ENCODE peak calls at places on chromosomes 3 and 15, in nine cellular contexts. S is HFF-Myc, D is A549, R is fibroblast of mammary gland, C is adrenal gland, A is upper lobe of left lung, Q is pancreas, K is NB4, U is GM12865. X is an unnamed sample.

GRCh38 chr3:137764001-137764433 is at the start of gene SOX14:
- DNase-seq in S (no peak), D (no peak), R (no peak), C (no peak), A (peak), Q (peak), K (no peak), U (no peak), X (no peak)

GRCh38 chr3:191151653-191152052 is 47.4 kb upstream of the OSTN start:
- DNase-seq in S (no peak), D (no peak), R (no peak), C (no peak), A (no peak), Q (no peak), K (no peak), U (no peak), X (no peak)

GRCh38 chr3:127074900-127075360 is 92.0 kb downstream of the PLXNA1 start:
- DNase-seq in S (peak), D (no peak), R (peak), C (peak), A (no peak), Q (peak), K (peak), U (peak), X (peak)

GRCh38 chr3:148642214-148642613 is 55.5 kb upstream of the AGTR1 start:
- DNase-seq in S (no peak), D (no peak), R (peak), C (no peak), A (no peak), Q (no peak), K (no peak), U (no peak), X (no peak)

GRCh38 chr3:50524751-50525150 is 21.3 kb upstream of the CACNA2D2 start:
- DNase-seq in S (no peak), D (no peak), R (no peak), C (no peak), A (no peak), Q (no peak), K (no peak), U (no peak), X (no peak)

GRCh38 chr3:10602769-10603768 is 97.7 kb upstream of the ATP2B2 start:
- DNase-seq in S (no peak), D (no peak), R (no peak), C (no peak), A (no peak), Q (no peak), K (peak), U (peak), X (no peak)

GRCh38 chr3:149401215-149401925 is 23.9 kb upstream of the TM4SF1 start:
- DNase-seq in S (no peak), D (peak), R (peak), C (no peak), A (no peak), Q (peak), K (no peak), U (no peak), X (no peak)

GRCh38 chr3:42117175-42118008 is 26.2 kb downstream of the TRAK1 start:
- DNase-seq in S (no peak), D (peak), R (peak), C (peak), A (peak), Q (no peak), K (no peak), U (no peak), X (no peak)

GRCh38 chr3:66709464-66710058 is 208.7 kb upstream of the LRIG1 start:
- DNase-seq in S (no peak), D (no peak), R (no peak), C (no peak), A (no peak), Q (no peak), K (no peak), U (no peak), X (no peak)

GRCh38 chr15:51846463-51847230 is 17.2 kb downstream of the TMOD3 start:
- DNase-seq in S (no peak), D (peak), R (peak), C (no peak), A (no peak), Q (no peak), K (peak), U (no peak), X (peak)

GRCh38 chr3:53346922-53347260 is 452 bp downstream of the DCP1A start:
- DNase-seq in S (no peak), D (no peak), R (no peak), C (no peak), A (no peak), Q (no peak), K (no peak), U (no peak), X (no peak)

GRCh38 chr15:29566914-29567313 is 255.4 kb downstream of the TJP1 start:
- DNase-seq in S (no peak), D (no peak), R (no peak), C (no peak), A (no peak), Q (no peak), K (no peak), U (no peak), X (no peak)

GRCh38 chr3:16370872-16371740 is 106.1 kb downstream of the OXNAD1 start:
- DNase-seq in S (no peak), D (no peak), R (no peak), C (no peak), A (no peak), Q (no peak), K (no peak), U (peak), X (peak)

GRCh38 chr3:129347446-129347845 is 68.8 kb downstream of the HMCES start:
- DNase-seq in S (no peak), D (no peak), R (no peak), C (no peak), A (no peak), Q (no peak), K (no peak), U (no peak), X (no peak)

GRCh38 chr15:94671845-94672524 is 440.6 kb downstream of the MCTP2 start:
- DNase-seq in S (no peak), D (peak), R (no peak), C (no peak), A (no peak), Q (no peak), K (no peak), U (no peak), X (no peak)

GRCh38 chr3:124700880-124701684 is 29.2 kb upstream of the UMPS start:
- DNase-seq in S (no peak), D (no peak), R (peak), C (peak), A (no peak), Q (no peak), K (no peak), U (no peak), X (peak)

GRCh38 chr15:101540480-101541239 is 51.2 kb upstream of the PCSK6 start:
- DNase-seq in S (no peak), D (peak), R (peak), C (no peak), A (peak), Q (no peak), K (no peak), U (no peak), X (no peak)
- TF ChIP-seq CTCF in S (no peak), D (peak), R (no peak), C (no peak), A (no peak), Q (no peak), K (no peak), U (no peak), X (no peak)

GRCh38 chr15:62750471-62750870 is 292.1 kb upstream of the TPM1 start:
- DNase-seq in S (no peak), D (no peak), R (no peak), C (no peak), A (no peak), Q (no peak), K (no peak), U (no peak), X (no peak)

GRCh38 chr15:62745621-62746180 is 296.8 kb upstream of the TPM1 start:
- DNase-seq in S (no peak), D (no peak), R (no peak), C (no peak), A (no peak), Q (no peak), K (no peak), U (no peak), X (no peak)

GRCh38 chr15:62749445-62749844 is 293.1 kb upstream of the TPM1 start:
- DNase-seq in S (no peak), D (no peak), R (no peak), C (no peak), A (no peak), Q (no peak), K (no peak), U (no peak), X (no peak)

GRCh38 chr15:62749036-62749435 is 293.5 kb upstream of the TPM1 start:
- DNase-seq in S (no peak), D (no peak), R (no peak), C (no peak), A (no peak), Q (no peak), K (no peak), U (no peak), X (no peak)

DNA sequence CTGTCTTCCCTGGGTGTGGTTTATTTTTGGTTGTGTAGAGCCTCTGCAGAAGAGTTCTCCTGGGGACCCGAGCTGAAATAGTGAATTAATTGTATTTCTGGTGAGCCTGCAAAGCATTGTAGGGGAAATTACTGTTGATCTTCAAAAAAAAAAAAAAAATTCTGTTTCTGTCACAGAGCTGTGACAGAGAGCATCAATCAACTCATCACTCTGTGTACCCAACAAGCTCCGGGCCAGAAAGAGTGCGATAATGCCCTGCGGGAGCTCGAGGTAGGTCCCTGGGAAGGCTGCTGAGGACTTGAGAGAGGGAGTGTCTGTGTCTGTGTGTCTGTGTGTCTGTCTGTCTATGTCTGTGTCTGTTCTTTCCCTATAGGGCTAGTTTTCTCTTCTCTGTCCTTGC is 294.4 kb upstream of the TPM1 start:
- DNase-seq in S (no peak), D (no peak), R (no peak), C (no peak), A (no peak), Q (no peak), K (no peak), U (no peak), X (no peak)
- H3K4me3 ChIP-seq in S (no peak), D (no peak), R (no peak), C (no peak), A (no peak), Q (no peak), K (no peak), U (no peak), X (no peak)

DNA sequence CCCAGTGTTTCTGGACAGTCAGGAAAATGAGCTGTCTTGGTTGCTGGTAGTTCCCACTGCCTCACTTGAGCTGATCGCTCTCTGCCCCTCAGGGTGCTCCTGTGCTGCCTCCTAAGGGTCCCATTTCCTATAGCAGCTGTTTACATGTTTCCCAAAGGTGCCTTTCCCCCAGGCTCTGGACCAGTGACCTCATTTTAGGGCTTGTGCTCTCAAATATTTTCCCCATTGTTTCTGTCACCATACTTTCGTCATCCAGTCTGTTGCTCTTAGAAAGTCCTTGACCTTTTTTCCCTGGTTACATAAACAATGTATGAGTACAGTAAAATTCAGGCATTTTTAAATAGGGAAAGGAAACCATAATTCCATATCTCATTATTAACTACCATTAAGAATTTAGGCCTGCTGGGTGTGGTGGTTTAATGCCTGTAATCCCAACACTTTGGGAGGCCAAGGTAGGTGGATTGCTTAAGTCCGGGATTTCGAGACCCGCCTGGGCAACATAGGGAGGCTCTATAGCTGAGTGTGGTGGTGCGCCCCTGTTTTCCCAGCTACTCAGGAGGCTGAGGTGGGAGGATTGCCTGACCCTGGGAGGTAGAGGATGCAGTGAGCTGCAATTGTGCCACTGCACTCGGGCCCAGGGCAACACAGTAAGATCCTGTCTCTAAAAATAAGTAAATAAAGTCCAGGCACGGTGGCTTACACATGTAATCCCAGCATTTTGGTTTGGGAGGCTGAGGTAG is 11.7 kb downstream of the RAD54L2 start:
- DNase-seq in S (no peak), D (no peak), R (no peak), C (peak), A (no peak), Q (no peak), K (no peak), U (no peak), X (no peak)
- TF ChIP-seq CTCF in S (no peak), D (no peak), R (no peak), C (no peak), A (no peak), Q (no peak), K (no peak), U (no peak), X (no peak)

GRCh38 chr3:181700168-181701087 is 11.3 kb upstream of the SOX2 start:
- DNase-seq in S (peak), D (peak), R (peak), C (peak), A (no peak), Q (no peak), K (peak), U (peak), X (peak)
- H3K4me3 ChIP-seq in S (no peak), D (peak), R (no peak), C (no peak), A (peak), Q (no peak), K (no peak), U (peak), X (no peak)

DNA sequence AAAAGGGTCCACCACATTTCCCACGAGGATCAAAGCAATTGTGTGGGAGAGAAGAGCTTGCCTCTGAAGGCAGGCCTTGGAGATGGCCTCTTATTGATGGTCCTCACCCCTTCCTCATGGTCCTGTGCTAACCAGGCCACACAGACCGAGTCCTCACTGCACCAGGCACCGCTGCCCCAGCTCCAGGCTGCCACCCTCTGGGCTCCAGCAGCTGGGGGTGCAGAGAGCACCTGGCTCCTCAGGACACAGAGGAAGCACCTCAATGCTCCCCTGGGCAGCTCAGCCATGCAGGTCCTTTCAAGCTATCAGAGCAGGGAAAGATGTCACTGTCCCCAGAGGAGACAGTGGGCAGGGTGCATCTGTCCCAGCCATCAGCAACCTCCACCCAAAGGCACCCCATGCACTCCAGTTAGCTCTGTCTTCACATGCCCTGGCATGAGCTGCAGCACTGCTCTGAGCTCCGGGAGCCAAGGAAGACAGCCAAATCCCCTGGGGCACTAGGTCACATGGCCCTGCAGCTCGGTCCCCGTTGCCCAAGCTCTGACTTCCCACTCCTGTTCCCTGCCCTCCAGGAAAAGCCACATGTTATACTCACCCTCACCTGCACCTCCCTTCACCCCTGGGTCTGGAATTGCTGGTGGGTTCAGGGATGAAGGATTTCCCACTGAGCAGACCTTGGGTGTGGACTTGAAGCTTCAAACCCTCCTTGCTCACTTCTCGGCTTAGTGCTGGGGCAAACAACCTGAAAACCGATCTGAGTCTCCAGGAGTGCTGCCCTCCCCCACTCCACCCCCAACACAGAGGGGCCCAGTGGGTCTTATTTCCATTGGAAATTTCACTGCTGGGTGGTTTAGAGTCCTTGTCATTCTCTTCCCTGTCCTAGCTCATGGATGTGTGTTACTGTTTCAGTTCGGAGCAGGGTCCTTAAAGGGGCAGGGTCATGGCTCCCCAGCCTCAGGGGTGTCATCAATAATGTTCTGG is 32.6 kb downstream of the ALS2CL start:
- DNase-seq in S (no peak), D (no peak), R (no peak), C (no peak), A (no peak), Q (peak), K (peak), U (no peak), X (no peak)
- TF ChIP-seq CTCF in S (no peak), D (no peak), R (no peak), C (no peak), A (no peak), Q (no peak), K (no peak), U (no peak), X (peak)